ENCODE peak calls at places on chromosome 11, in six cellular contexts. E, W, V, Z, N and P are unnamed samples.

GRCh38 chr11:95549276-95549675 is 240.3 kb downstream of the FAM76B start:
- DNase-seq in E (no peak), W (no peak), V (no peak), Z (no peak), N (no peak), P (no peak)

GRCh38 chr11:108975641-108976071 is 310.8 kb downstream of the DDX10 start:
- DNase-seq in E (no peak), W (no peak), V (peak), Z (no peak), N (no peak), P (no peak)

GRCh38 chr11:113991718-113992458 is 17.0 kb downstream of the HTR3A start:
- DNase-seq in E (peak), W (no peak), V (no peak), Z (no peak), N (peak), P (no peak)

GRCh38 chr11:131785801-131786200 is 415.4 kb downstream of the NTM start:
- DNase-seq in E (no peak), W (no peak), V (no peak), Z (no peak), N (no peak), P (no peak)

GRCh38 chr11:131580466-131580865 is 210.1 kb downstream of the NTM start:
- DNase-seq in E (peak), W (no peak), V (no peak), Z (no peak), N (no peak), P (no peak)

GRCh38 chr11:120686516-120686915 is 175.0 kb downstream of the GRIK4 start:
- DNase-seq in E (no peak), W (no peak), V (no peak), Z (no peak), N (no peak), P (no peak)

GRCh38 chr11:7927635-7928034 is 3.4 kb downstream of the OR10A6 start:
- DNase-seq in E (peak), W (no peak), V (no peak), Z (peak), N (no peak), P (no peak)

GRCh38 chr11:119381186-119381988 is at the start of gene USP2:
- DNase-seq in E (peak), W (peak), V (peak), Z (peak), N (peak), P (peak)

GRCh38 chr11:15613799-15614198 is 499.1 kb downstream of the INSC start:
- DNase-seq in E (no peak), W (no peak), V (no peak), Z (no peak), N (no peak), P (no peak)

GRCh38 chr11:126628790-126629621 is 273.5 kb downstream of the ST3GAL4 start:
- DNase-seq in E (no peak), W (no peak), V (no peak), Z (no peak), N (no peak), P (no peak)

GRCh38 chr11:19472679-19473078 is 231.9 kb upstream of the E2F8 start:
- DNase-seq in E (peak), W (no peak), V (no peak), Z (peak), N (peak), P (no peak)

GRCh38 chr11:10489444-10489785 is 34.4 kb downstream of the AMPD3 start:
- DNase-seq in E (no peak), W (no peak), V (no peak), Z (no peak), N (no peak), P (no peak)

GRCh38 chr11:57266157-57266556 is 29.1 kb upstream of the APLNR start:
- DNase-seq in E (no peak), W (no peak), V (no peak), Z (no peak), N (no peak), P (no peak)